ENCODE peak calls at places on chromosomes 4 and X, in four cellular contexts. C is mesenchymal stem cell, Z is H1, H is H9. W is an unnamed sample.

GRCh38 chrX:24242649-24243556 is 71.0 kb downstream of the SUPT20HL2 start:
- DNase-seq in C (peak; percentile 60), Z (no peak), H (no peak), W (peak; percentile 7)

GRCh38 chr4:169723207-169723606 is 34.5 kb downstream of the HPF1 start:
- DNase-seq in C (peak; percentile 4), Z (no peak), H (no peak), W (no peak)

GRCh38 chr4:109368661-109369060 is 65.0 kb upstream of the SEC24B start:
- DNase-seq in C (peak; percentile 11), Z (no peak), H (no peak), W (no peak)

GRCh38 chrX:791479-792034 is 161.0 kb downstream of the SHOX start:
- DNase-seq in C (no peak), Z (peak; percentile 57), H (peak; percentile 74), W (no peak)

GRCh38 chr4:141028024-141028529 is 105.2 kb downstream of the RNF150 start:
- DNase-seq in C (peak; percentile 58), Z (no peak), H (no peak), W (no peak)

GRCh38 chr4:102608190-102608589 is 107.0 kb downstream of the NFKB1 start:
- DNase-seq in C (no peak), Z (no peak), H (no peak), W (no peak)

GRCh38 chr4:89746377-89746776 is 90.6 kb downstream of the SNCA start:
- DNase-seq in C (no peak), Z (no peak), H (no peak), W (no peak)

GRCh38 chrX:151697537-151697936 is 2.3 kb downstream of the PRRG3 start:
- DNase-seq in C (no peak), Z (no peak), H (no peak), W (no peak)

GRCh38 chrX:116009871-116010710 is 160.5 kb upstream of the AGTR2 start:
- DNase-seq in C (no peak), Z (no peak), H (peak; percentile 56), W (no peak)

GRCh38 chr4:170399894-170400293 is 310.1 kb upstream of the AADAT start:
- DNase-seq in C (no peak), Z (no peak), H (no peak), W (no peak)

GRCh38 chrX:38717871-38718270 is 83.4 kb upstream of the MID1IP1 start:
- DNase-seq in C (peak; percentile 3), Z (no peak), H (peak; percentile 36), W (peak; percentile 54)

GRCh38 chr4:83552085-83552484 is 16.2 kb downstream of the GPAT3 start:
- DNase-seq in C (peak; percentile 66), Z (no peak), H (no peak), W (no peak)

GRCh38 chr4:125590158-125590557 is 275.4 kb downstream of the FAT4 start:
- DNase-seq in C (no peak), Z (no peak), H (no peak), W (no peak)

GRCh38 chrX:134186362-134187121 is 50.4 kb upstream of the CCDC160 start:
- DNase-seq in C (no peak), Z (no peak), H (no peak), W (no peak)

GRCh38 chrX:111348363-111348927 is 63.5 kb downstream of the DCX start:
- DNase-seq in C (no peak), Z (no peak), H (no peak), W (no peak)

GRCh38 chr4:103719320-103720204 is at the start of gene TACR3:
- DNase-seq in C (no peak), Z (peak; percentile 77), H (peak; percentile 75), W (peak; percentile 60)

GRCh38 chr4:41214158-41215146 is at the start of gene APBB2:
- DNase-seq in C (peak; percentile 98), Z (peak; percentile 94), H (peak; percentile 97), W (peak; percentile 99)

GRCh38 chr4:2462992-2463762 is 5.7 kb upstream of the RNF4 start:
- DNase-seq in C (no peak), Z (no peak), H (peak; percentile 61), W (no peak)

GRCh38 chrX:12867746-12868145 is 874 bp downstream of the TLR7 start:
- DNase-seq in C (no peak), Z (no peak), H (no peak), W (no peak)

GRCh38 chr4:112793033-112793432 is 156.1 kb downstream of the LARP7 start:
- DNase-seq in C (no peak), Z (no peak), H (no peak), W (no peak)

GRCh38 chrX:18887821-18888205 is 96.1 kb downstream of the PHKA2 start:
- DNase-seq in C (no peak), Z (no peak), H (no peak), W (no peak)

GRCh38 chr4:116055857-116056827 is 942.7 kb upstream of the NDST4 start:
- DNase-seq in C (peak; percentile 6), Z (no peak), H (no peak), W (no peak)

GRCh38 chr4:93828332-93828829 is at the start of gene ATOH1:
- DNase-seq in C (no peak), Z (no peak), H (peak; percentile 96), W (no peak)

GRCh38 chr4:168021666-168022065 is 70.7 kb upstream of the ANXA10 start:
- DNase-seq in C (no peak), Z (no peak), H (no peak), W (peak; percentile 38)

GRCh38 chr4:68861057-68861456 is 45.3 kb downstream of the UGT2B10 start:
- DNase-seq in C (no peak), Z (no peak), H (no peak), W (no peak)

GRCh38 chrX:2894885-2895292 is 34.2 kb downstream of the ARSD start:
- DNase-seq in C (peak; percentile 89), Z (no peak), H (no peak), W (no peak)

GRCh38 chr4:40307627-40308497 is 27.3 kb upstream of the CHRNA9 start:
- DNase-seq in C (no peak), Z (no peak), H (peak; percentile 43), W (no peak)

GRCh38 chr4:123939621-123940020 is 543.0 kb downstream of the SPRY1 start:
- DNase-seq in C (peak; percentile 84), Z (no peak), H (no peak), W (no peak)

GRCh38 chr4:151599876-151600275 is 160.9 kb downstream of the GATB start:
- DNase-seq in C (peak; percentile 11), Z (no peak), H (no peak), W (no peak)

GRCh38 chr4:24273148-24273547 is 311.2 kb downstream of the DHX15 start:
- DNase-seq in C (no peak), Z (no peak), H (no peak), W (peak; percentile 37)

GRCh38 chrX:70025464-70025863 is 24.3 kb downstream of the AWAT2 start:
- DNase-seq in C (no peak), Z (no peak), H (no peak), W (no peak)

GRCh38 chr4:85756938-85757337 is 282.0 kb downstream of the ARHGAP24 start:
- DNase-seq in C (peak; percentile 62), Z (no peak), H (peak; percentile 33), W (peak; percentile 31)

GRCh38 chr4:1821679-1822567 is 28.8 kb downstream of the FGFR3 start:
- DNase-seq in C (no peak), Z (no peak), H (no peak), W (no peak)

GRCh38 chrX:42776195-42776594 is 1.8 kb downstream of the PPP1R2C start:
- DNase-seq in C (no peak), Z (no peak), H (no peak), W (no peak)
- H3K4me2 ChIP-seq in C (no peak overlapping the region), Z (no peak overlapping the region), H (no peak overlapping the region), W (no peak overlapping the region)

GRCh38 chr4:184292465-184292867 is 74.8 kb upstream of the ENPP6 start:
- DNase-seq in C (no peak), Z (peak; percentile 17), H (no peak), W (no peak)
- H2AK5ac ChIP-seq in C (no peak overlapping the region), Z (peak overlapping the region; percentile 99), H (no peak overlapping the region), W (no peak overlapping the region)

DNA sequence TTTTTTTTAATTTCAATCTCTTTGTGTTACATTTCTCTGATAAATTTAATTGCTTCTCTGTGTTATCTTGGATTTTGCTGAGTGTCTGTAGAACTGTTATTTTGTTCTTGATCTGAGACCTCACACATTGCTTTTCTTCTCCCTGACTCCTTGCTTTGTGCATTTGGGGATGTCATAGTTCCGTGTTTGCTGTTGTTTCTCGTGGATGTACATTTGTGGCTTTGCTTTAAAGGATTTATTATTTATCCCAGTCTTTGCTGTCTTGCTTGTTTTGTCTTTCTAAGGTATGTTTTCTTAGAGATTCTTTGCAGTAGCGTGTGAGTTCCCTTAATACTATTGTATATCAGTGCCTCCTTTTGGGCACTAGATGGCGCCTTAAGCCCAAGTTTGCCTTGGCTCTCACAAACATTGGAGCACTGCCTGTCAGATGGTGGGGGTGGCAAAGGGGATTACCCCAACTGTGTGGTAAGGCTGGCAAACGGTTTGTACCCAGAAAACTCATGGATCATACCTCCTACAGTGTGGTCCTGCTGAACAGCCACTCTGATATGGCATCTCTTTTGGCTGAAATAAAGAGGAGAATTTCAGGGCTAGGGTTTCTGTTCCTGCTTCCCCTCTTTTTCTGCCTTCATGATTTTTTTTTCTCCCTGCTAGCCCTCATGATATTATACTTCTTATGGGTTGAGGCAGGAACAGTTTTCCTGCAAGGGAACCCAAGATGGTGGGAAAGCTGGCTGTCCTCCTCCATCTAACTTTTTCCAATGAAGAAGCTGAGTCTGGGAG is 96.3 kb downstream of the PGRMC2 start:
- DNase-seq in C (peak; percentile 78), Z (peak; percentile 69), H (peak; percentile 61), W (peak; percentile 79)
- H4K91ac ChIP-seq in C (no peak overlapping the region), Z (no peak overlapping the region), H (no peak overlapping the region), W (no peak overlapping the region)

GRCh38 chrX:130027569-130027968 is 45.1 kb downstream of the BCORL1 start:
- DNase-seq in C (no peak), Z (no peak), H (no peak), W (no peak)
- H3K4me2 ChIP-seq in C (no peak overlapping the region), Z (no peak overlapping the region), H (no peak overlapping the region), W (no peak overlapping the region)

GRCh38 chr4:182413550-182413949 is 170.3 kb downstream of the TENM3 start:
- DNase-seq in C (no peak), Z (no peak), H (no peak), W (no peak)

GRCh38 chr4:182418054-182418734 is 175.0 kb downstream of the TENM3 start:
- DNase-seq in C (no peak), Z (no peak), H (no peak), W (no peak)

DNA sequence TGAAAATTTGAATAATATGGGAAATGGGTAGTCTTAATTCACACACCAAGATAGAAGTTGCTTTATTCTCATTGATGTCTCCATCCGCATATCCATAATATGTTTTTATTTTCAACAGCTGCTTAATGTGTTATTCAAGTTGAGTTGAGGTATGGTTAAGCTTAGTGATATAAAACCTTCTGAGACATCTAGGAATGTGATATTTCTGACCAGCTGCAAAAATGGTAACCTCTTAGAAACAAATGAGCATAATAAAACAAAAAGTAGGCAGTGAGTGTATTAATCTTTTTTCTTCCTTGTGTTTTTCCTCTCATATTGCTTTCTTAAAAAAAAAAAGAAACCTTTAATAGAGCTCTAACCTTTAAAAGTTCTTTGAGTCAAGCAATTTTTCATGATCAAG is 172.9 kb downstream of the TENM3 start:
- DNase-seq in C (no peak), Z (no peak), H (no peak), W (no peak)
- H2AK5ac ChIP-seq in C (no peak overlapping the region), Z (no peak overlapping the region), H (no peak overlapping the region), W (no peak overlapping the region)